ENCODE peak calls at places on chromosomes 12 and 14, in four cellular contexts. B, C, J and W are unnamed samples.

GRCh38 chr12:45981075-45981837 is 9.1 kb downstream of the SCAF11 start:
- DNase-seq in C (no peak), B (no peak), J (no peak), W (no peak)

GRCh38 chr12:22412581-22412980 is 78.1 kb upstream of the ST8SIA1 start:
- DNase-seq in J (no peak), B (no peak), C (no peak), W (no peak)

GRCh38 chr14:64170190-64170589 is 124.0 kb downstream of the ESR2 start:
- DNase-seq in B (no peak), J (no peak), C (no peak), W (peak; percentile 26)

GRCh38 chr14:74638970-74639369 is 26.9 kb upstream of the LTBP2 start:
- DNase-seq in J (no peak), C (no peak), B (no peak), W (no peak)

GRCh38 chr14:67487937-67488893 is at the start of gene TMEM229B:
- DNase-seq in B (no peak), C (peak; percentile 85), J (no peak), W (peak; percentile 95)

GRCh38 chr12:78651755-78652154 is 212.8 kb upstream of the SYT1 start:
- DNase-seq in C (no peak), J (peak; percentile 83), B (peak; percentile 5), W (no peak)

GRCh38 chr14:63924375-63924774 is 71.6 kb downstream of the SYNE2 start:
- DNase-seq in J (no peak), B (no peak), C (no peak), W (no peak)

GRCh38 chr12:110168732-110169455 is 44.7 kb downstream of the IFT81 start:
- DNase-seq in J (no peak), C (no peak), B (no peak), W (no peak)

GRCh38 chr14:72868500-72868899 is 25.4 kb downstream of the DPF3 start:
- DNase-seq in C (no peak), J (no peak), B (no peak), W (no peak)

GRCh38 chr14:58193542-58193941 is 6.4 kb upstream of the ACTR10 start:
- DNase-seq in C (no peak), B (no peak), J (no peak), W (no peak)

GRCh38 chr12:45989277-45989856 is 1.0 kb downstream of the SCAF11 start:
- DNase-seq in B (no peak), J (peak; percentile 49), C (peak; percentile 68), W (peak; percentile 80)

GRCh38 chr14:21299562-21300130 is 19.8 kb downstream of the RPGRIP1 start:
- DNase-seq in C (no peak), J (peak; percentile 25), B (no peak), W (no peak)

GRCh38 chr14:80844872-80845271 is 96.7 kb downstream of the CEP128 start:
- DNase-seq in J (no peak), C (no peak), B (no peak), W (no peak)

GRCh38 chr14:68627868-68628604 is 164.8 kb downstream of the ZFP36L1 start:
- DNase-seq in J (peak; percentile 87), B (no peak), C (no peak), W (no peak)

GRCh38 chr14:97180304-97181200 is 383.4 kb downstream of the VRK1 start:
- DNase-seq in J (no peak), B (no peak), C (no peak), W (no peak)

GRCh38 chr14:101774006-101774755 is 12.7 kb downstream of the PPP2R5C start:
- DNase-seq in B (no peak), C (peak; percentile 12), J (no peak), W (peak; percentile 95)

GRCh38 chr14:103283916-103284315 is 50.1 kb upstream of the EIF5 start:
- DNase-seq in B (no peak), C (no peak), J (no peak), W (no peak)

GRCh38 chr14:103286460-103286859 is 47.6 kb upstream of the EIF5 start:
- DNase-seq in B (no peak), J (no peak), C (no peak), W (no peak)

GRCh38 chr14:103286968-103287850 is 46.8 kb upstream of the EIF5 start:
- DNase-seq in J (no peak), B (no peak), C (no peak), W (no peak)

GRCh38 chr14:103282932-103283331 is 51.1 kb upstream of the EIF5 start:
- DNase-seq in J (no peak), B (no peak), C (no peak), W (no peak)

DNA sequence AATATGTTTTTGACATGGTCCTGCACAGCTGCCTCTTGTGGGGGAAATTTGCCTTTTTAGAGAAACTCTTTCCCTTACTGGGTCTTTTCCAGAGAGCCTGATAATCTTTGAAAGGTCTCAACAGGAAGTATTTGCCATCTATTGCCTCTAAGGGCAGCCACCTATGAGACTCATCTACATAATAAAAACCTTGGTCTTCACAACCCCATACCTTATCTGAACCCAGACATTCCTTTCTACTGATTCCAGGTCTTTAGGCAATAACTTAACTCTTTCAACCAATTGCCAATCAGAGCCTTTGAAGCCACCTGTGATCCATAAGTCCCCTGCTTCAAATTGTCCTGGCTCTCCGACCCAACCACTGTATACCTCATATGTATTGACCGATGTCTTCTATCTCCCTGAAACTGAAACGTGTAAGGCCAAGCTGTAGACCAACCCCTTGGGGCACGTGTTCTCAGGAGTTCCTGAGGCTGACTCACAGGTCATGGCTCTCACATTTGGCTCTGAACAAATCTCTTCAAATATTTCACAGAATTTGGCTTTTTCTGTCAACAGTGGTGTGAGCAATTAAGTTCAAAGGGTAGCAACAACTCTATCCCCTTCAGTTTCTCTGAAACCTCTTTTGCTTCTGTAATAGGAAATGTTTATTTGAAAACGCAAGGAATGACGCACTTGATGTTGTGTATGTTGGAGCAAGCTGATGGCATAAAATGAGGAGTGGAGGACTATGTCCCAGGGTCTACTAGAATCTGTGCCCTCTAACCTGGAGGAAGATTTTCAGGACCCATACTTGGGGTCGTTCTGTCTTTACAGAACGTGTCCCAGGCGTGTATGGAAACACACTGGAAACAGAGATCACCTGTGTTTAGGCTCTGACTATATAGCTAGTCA is 49.2 kb upstream of the EIF5 start:
- DNase-seq in J (peak; percentile 54), B (no peak), C (no peak), W (no peak)
- TF ChIP-seq EZH2phosphoT487 in J (no peak), B (no peak), C (no peak), W (no peak)

GRCh38 chr14:105267820-105268548 is 19.7 kb downstream of the BTBD6 start:
- DNase-seq in C (no peak), J (no peak), B (no peak), W (no peak)
- H3K27ac ChIP-seq in C (no peak overlapping the region), J (no peak overlapping the region), B (no peak overlapping the region), W (no peak overlapping the region)

DNA sequence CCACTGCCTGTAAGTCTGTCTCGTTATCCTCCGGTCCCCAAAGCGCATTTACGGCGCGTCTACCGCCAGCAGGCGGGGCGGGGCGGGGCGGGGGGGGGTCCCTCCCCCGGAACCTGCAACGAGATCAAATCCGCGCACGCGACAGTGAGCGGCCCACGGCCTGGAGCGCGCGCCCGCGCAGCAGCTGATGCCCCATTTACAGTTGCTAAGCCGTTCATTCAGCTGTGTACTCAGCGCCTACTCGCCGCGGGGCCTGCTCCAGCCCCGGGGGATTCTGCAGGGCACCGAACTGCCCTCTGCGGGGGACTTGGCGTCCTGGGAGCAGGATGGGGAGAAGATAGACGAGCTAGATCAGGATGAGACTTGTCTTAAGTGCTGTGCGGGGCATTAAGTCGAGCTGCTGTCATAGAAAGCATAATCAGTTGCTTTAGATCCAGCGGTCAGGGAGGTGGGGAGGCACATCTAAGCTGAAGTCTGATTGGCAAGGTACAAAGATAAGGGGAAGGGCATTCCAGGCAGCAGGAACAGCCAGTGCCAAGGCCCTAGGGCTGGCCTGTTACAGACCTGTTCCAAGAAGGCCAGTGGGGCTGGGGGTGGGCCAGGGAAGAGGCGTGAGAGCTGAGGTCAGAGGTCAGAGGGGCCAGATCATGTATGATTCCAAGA is 1.4 kb upstream of the CCDC85C start:
- DNase-seq in J (peak; percentile 48), C (peak; percentile 78), B (peak; percentile 84), W (peak; percentile 87)
- TF ChIP-seq CTCF in J (no peak), C (no peak), B (no peak), W (no peak)

GRCh38 chr12:115403689-115404088 is 719.7 kb upstream of the TBX3 start:
- DNase-seq in J (no peak), B (no peak), C (no peak), W (no peak)

GRCh38 chr12:115403253-115403652 is 719.3 kb upstream of the TBX3 start:
- DNase-seq in B (no peak), C (no peak), J (no peak), W (no peak)

GRCh38 chr12:115407036-115407435 is 723.1 kb upstream of the TBX3 start:
- DNase-seq in B (no peak), J (no peak), C (no peak), W (no peak)

GRCh38 chr12:115405471-115405860 is 721.5 kb upstream of the TBX3 start:
- DNase-seq in C (no peak), J (no peak), B (no peak), W (no peak)

GRCh38 chr12:115404761-115405470 is 720.9 kb upstream of the TBX3 start:
- DNase-seq in J (no peak), C (no peak), B (no peak), W (no peak)
- TF ChIP-seq EZH2phosphoT487 in J (no peak), C (no peak), B (no peak), W (no peak)

GRCh38 chr12:32397703-32398102 is 1.7 kb upstream of the FGD4 start:
- DNase-seq in J (peak; percentile 70), B (no peak), C (no peak), W (no peak)

GRCh38 chr12:32400114-32400672 is 835 bp downstream of the FGD4 start:
- DNase-seq in C (peak; percentile 15), B (peak; percentile 30), J (peak; percentile 77), W (no peak)

GRCh38 chr12:32400866-32401265 is 1.5 kb downstream of the FGD4 start:
- DNase-seq in J (no peak), C (no peak), B (no peak), W (no peak)

GRCh38 chr12:32399373-32400113 is at the start of gene FGD4:
- DNase-seq in C (peak; percentile 90), B (peak; percentile 94), J (peak; percentile 92), W (peak; percentile 88)

GRCh38 chr12:32399045-32399372 is 349 bp upstream of the FGD4 start:
- DNase-seq in B (no peak), C (no peak), J (no peak), W (no peak)
- H3K27ac ChIP-seq in B (no peak overlapping the region), C (peak overlapping the region; percentile 53), J (peak overlapping the region; percentile 98), W (no peak overlapping the region)

GRCh38 chr14:23562822-23563472 is 4.6 kb downstream of the AP1G2 start:
- DNase-seq in B (peak; percentile 78), J (peak; percentile 90), C (no peak), W (peak; percentile 68)
- TF ChIP-seq CTCF in B (peak; percentile 90), J (peak; percentile 95), C (peak; percentile 66), W (peak; percentile 89)

GRCh38 chr14:35470775-35471174 is 63.2 kb upstream of the INSM2 start:
- DNase-seq in C (no peak), J (peak; percentile 72), B (no peak), W (no peak)
- TF ChIP-seq EZH2phosphoT487 in C (no peak), J (no peak), B (no peak), W (no peak)

GRCh38 chr14:29392287-29392686 is 535.4 kb downstream of the PRKD1 start:
- DNase-seq in B (no peak), J (no peak), C (no peak), W (no peak)
- H3K27ac ChIP-seq in B (no peak overlapping the region), J (no peak overlapping the region), C (no peak overlapping the region), W (no peak overlapping the region)